ENCODE peak calls at places on chromosome 4, in five cellular contexts. One of them, this sample, is unnamed.

GRCh38 chr4:127905029-127905428 is 24.3 kb downstream of the PLK4 start:
- DNase-seq in fibroblast of lung: no peak
- DNase-seq in HS-5: no peak
- DNase-seq in adipocyte: no peak
- DNase-seq in bronchial epithelial cell: no peak
- DNase-seq in this sample: no peak

GRCh38 chr4:123353656-123354055 is 42.9 kb upstream of the SPRY1 start:
- DNase-seq in fibroblast of lung: no peak
- DNase-seq in HS-5: no peak
- DNase-seq in adipocyte: no peak
- DNase-seq in bronchial epithelial cell: no peak
- DNase-seq in this sample: no peak

GRCh38 chr4:161936625-161937133 is 227.1 kb downstream of the FSTL5 start:
- DNase-seq in fibroblast of lung: peak; percentile 18
- DNase-seq in HS-5: peak; percentile 98
- DNase-seq in adipocyte: peak; percentile 87
- DNase-seq in bronchial epithelial cell: peak; percentile 92
- DNase-seq in this sample: no peak

GRCh38 chr4:156888762-156889161 is 82.8 kb downstream of the PDGFC start:
- DNase-seq in fibroblast of lung: peak; percentile 49
- DNase-seq in HS-5: peak; percentile 51
- DNase-seq in adipocyte: peak; percentile 67
- DNase-seq in bronchial epithelial cell: peak; percentile 95
- DNase-seq in this sample: no peak

GRCh38 chr4:176563591-176563990 is 229.1 kb downstream of the VEGFC start:
- DNase-seq in fibroblast of lung: peak; percentile 91
- DNase-seq in HS-5: no peak
- DNase-seq in adipocyte: peak; percentile 28
- DNase-seq in bronchial epithelial cell: peak; percentile 37
- DNase-seq in this sample: no peak

GRCh38 chr4:110653602-110654253 is 30.9 kb upstream of the PITX2 start:
- DNase-seq in fibroblast of lung: no peak
- DNase-seq in HS-5: no peak
- DNase-seq in adipocyte: no peak
- DNase-seq in bronchial epithelial cell: no peak
- DNase-seq in this sample: no peak

GRCh38 chr4:20528508-20528907 is 171.8 kb upstream of the PACRGL start:
- DNase-seq in fibroblast of lung: peak; percentile 60
- DNase-seq in HS-5: no peak
- DNase-seq in adipocyte: no peak
- DNase-seq in bronchial epithelial cell: peak; percentile 60
- DNase-seq in this sample: no peak

GRCh38 chr4:64340243-64341110 is 68.8 kb downstream of the TECRL start:
- DNase-seq in fibroblast of lung: no peak
- DNase-seq in HS-5: no peak
- DNase-seq in adipocyte: no peak
- DNase-seq in bronchial epithelial cell: no peak
- DNase-seq in this sample: no peak

GRCh38 chr4:97759785-97760184 is 383.5 kb downstream of the STPG2 start:
- DNase-seq in fibroblast of lung: no peak
- DNase-seq in HS-5: no peak
- DNase-seq in adipocyte: no peak
- DNase-seq in bronchial epithelial cell: peak; percentile 8
- DNase-seq in this sample: no peak

GRCh38 chr4:145307763-145308430 is 127.5 kb upstream of the OTUD4 start:
- DNase-seq in fibroblast of lung: no peak
- DNase-seq in HS-5: no peak
- DNase-seq in adipocyte: peak; percentile 44
- DNase-seq in bronchial epithelial cell: no peak
- DNase-seq in this sample: no peak

GRCh38 chr4:163804001-163804400 is 309.5 kb downstream of the TMA16 start:
- DNase-seq in fibroblast of lung: no peak
- DNase-seq in HS-5: no peak
- DNase-seq in adipocyte: no peak
- DNase-seq in bronchial epithelial cell: no peak
- DNase-seq in this sample: no peak

GRCh38 chr4:40626183-40626990 is 3.3 kb downstream of the RBM47 start:
- DNase-seq in fibroblast of lung: no peak
- DNase-seq in HS-5: no peak
- DNase-seq in adipocyte: no peak
- DNase-seq in bronchial epithelial cell: peak; percentile 77
- DNase-seq in this sample: peak; percentile 47

GRCh38 chr4:169243808-169244207 is 26.9 kb downstream of the SH3RF1 start:
- DNase-seq in fibroblast of lung: peak; percentile 76
- DNase-seq in HS-5: no peak
- DNase-seq in adipocyte: peak; percentile 92
- DNase-seq in bronchial epithelial cell: peak; percentile 73
- DNase-seq in this sample: no peak

GRCh38 chr4:159946983-159947645 is 844.2 kb downstream of the RAPGEF2 start:
- DNase-seq in fibroblast of lung: peak; percentile 50
- DNase-seq in HS-5: peak; percentile 48
- DNase-seq in adipocyte: peak; percentile 82
- DNase-seq in bronchial epithelial cell: peak; percentile 75
- DNase-seq in this sample: no peak

GRCh38 chr4:109699553-109700225 is 3.6 kb downstream of the CASP6 start:
- DNase-seq in fibroblast of lung: no peak
- DNase-seq in HS-5: no peak
- DNase-seq in adipocyte: no peak
- DNase-seq in bronchial epithelial cell: no peak
- DNase-seq in this sample: no peak

GRCh38 chr4:99205104-99205979 is 13.7 kb downstream of the ADH6 start:
- DNase-seq in fibroblast of lung: peak; percentile 94
- DNase-seq in HS-5: no peak
- DNase-seq in adipocyte: peak; percentile 69
- DNase-seq in bronchial epithelial cell: peak; percentile 33
- DNase-seq in this sample: no peak

GRCh38 chr4:10672379-10672778 is 12.2 kb downstream of the CLNK start:
- DNase-seq in fibroblast of lung: no peak
- DNase-seq in HS-5: no peak
- DNase-seq in adipocyte: no peak
- DNase-seq in bronchial epithelial cell: no peak
- DNase-seq in this sample: no peak

GRCh38 chr4:54723220-54723619 is 65.5 kb downstream of the KIT start:
- DNase-seq in fibroblast of lung: no peak
- DNase-seq in HS-5: no peak
- DNase-seq in adipocyte: no peak
- DNase-seq in bronchial epithelial cell: no peak
- DNase-seq in this sample: no peak